ENCODE peak calls at places on chromosomes 11 and 22, in five cellular contexts. C is WERI-Rb-1, J is right atrium auricular region, R is Panc1, K is right lobe of liver. L is an unnamed sample.

GRCh38 chr22:50247748-50248147 is 2.9 kb upstream of the TUBGCP6 start:
- DNase-seq in J (no peak), C (no peak), K (no peak), R (no peak), L (no peak)

GRCh38 chr11:44005076-44005800 is 42.5 kb upstream of the ACCSL start:
- DNase-seq in R (no peak), K (peak), C (peak), J (peak), L (no peak)

GRCh38 chr11:73216466-73216865 is 1.6 kb upstream of the P2RY2 start:
- DNase-seq in R (no peak), K (no peak), J (no peak), C (no peak), L (no peak)

GRCh38 chr11:82811369-82811768 is 77.7 kb upstream of the FAM181B start:
- DNase-seq in R (no peak), K (no peak), C (peak), J (no peak), L (no peak)

GRCh38 chr11:127521413-127521812 is 520.8 kb upstream of the KIRREL3 start:
- DNase-seq in C (no peak), J (no peak), R (peak), K (no peak), L (no peak)

GRCh38 chr11:2686360-2687222 is 13.2 kb downstream of the KCNQ1OT1 start:
- DNase-seq in J (no peak), C (no peak), K (peak), R (no peak), L (peak)

GRCh38 chr22:21590809-21591641 is 23.5 kb downstream of the UBE2L3 start:
- DNase-seq in C (no peak), R (no peak), J (no peak), K (no peak), L (no peak)

GRCh38 chr11:61023086-61024035 is 51.9 kb downstream of the CD6 start:
- DNase-seq in K (no peak), R (no peak), J (no peak), C (no peak), L (no peak)

GRCh38 chr11:35337136-35337918 is 82.0 kb downstream of the SLC1A2 start:
- DNase-seq in K (no peak), R (peak), C (no peak), J (no peak), L (no peak)

GRCh38 chr11:69986421-69987229 is 91.5 kb upstream of the ANO1 start:
- DNase-seq in C (no peak), K (no peak), R (no peak), J (no peak), L (peak)

GRCh38 chr22:37639070-37639760 is at the start of gene SH3BP1:
- DNase-seq in J (no peak), C (peak), R (no peak), K (peak), L (peak)

GRCh38 chr22:44047891-44048301 is 23.8 kb downstream of the PARVB start:
- DNase-seq in K (no peak), J (no peak), R (no peak), C (no peak), L (no peak)

GRCh38 chr11:108846009-108846408 is 181.1 kb downstream of the DDX10 start:
- DNase-seq in C (no peak), J (no peak), R (no peak), K (no peak), L (no peak)

GRCh38 chr22:29816539-29816938 is 21.5 kb downstream of the ASCC2 start:
- DNase-seq in C (no peak), R (no peak), K (no peak), J (no peak), L (no peak)

DNA sequence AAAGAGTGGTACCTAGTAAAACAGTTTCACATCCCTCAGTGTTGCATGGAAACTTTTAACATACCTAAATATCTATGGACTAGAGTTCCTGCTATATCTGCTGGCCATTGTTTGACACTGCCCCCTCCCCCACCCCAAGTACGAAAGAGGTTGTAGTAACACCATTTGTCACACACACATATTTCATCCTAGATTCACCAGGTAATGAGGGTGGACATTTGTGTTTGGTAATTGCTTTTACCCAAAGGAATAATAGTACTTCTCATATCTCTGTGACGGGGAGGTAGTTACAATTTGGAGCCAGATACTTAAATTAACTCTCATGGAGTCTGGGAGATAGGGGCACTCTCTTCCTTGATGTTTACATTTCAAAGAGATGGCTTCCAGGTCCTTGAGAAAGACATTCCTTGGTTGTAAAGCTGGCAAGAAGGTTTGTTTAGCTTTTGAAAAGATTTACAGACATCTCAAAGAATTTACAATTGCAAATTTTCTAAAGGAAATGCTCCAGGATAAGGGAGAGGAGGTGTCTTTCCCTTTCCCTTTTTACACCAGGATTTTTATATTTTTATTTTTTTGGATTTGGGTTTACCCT is 38.8 kb downstream of the REXO2 start:
- DNase-seq in K (no peak), R (no peak), J (no peak), C (no peak), L (no peak)
- H3K4me3 ChIP-seq in K (no peak), R (no peak), J (no peak), C (no peak), L (no peak)

GRCh38 chr11:111195192-111195591 is 50.3 kb upstream of the POU2AF2 start:
- DNase-seq in K (no peak), R (no peak), J (no peak), C (no peak), L (no peak)
- H3K27ac ChIP-seq in K (no peak), R (no peak), J (no peak), C (peak), L (no peak)

DNA sequence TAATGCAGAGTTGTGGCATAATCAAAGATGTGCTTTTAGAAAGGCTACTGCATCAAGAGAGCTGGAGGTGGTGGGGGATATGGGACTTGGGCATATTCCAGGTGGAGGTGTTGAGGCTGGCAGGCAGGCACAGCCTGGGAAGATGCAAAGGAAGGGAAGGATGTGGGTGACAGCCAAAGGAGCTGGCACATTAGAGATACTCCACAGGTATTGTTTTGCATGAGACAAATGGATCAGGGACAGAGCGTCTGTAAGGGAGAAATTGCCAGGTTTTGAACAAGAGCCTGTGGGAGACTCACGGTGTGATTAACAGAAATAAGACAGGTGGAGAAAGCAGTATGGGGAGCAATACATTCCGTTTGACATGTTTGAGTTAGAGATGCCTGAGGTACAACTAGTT is 263.7 kb downstream of the NELL1 start:
- DNase-seq in C (no peak), J (no peak), R (no peak), K (no peak), L (no peak)
- H3K4me3 ChIP-seq in C (no peak), J (no peak), R (no peak), K (no peak), L (no peak)

DNA sequence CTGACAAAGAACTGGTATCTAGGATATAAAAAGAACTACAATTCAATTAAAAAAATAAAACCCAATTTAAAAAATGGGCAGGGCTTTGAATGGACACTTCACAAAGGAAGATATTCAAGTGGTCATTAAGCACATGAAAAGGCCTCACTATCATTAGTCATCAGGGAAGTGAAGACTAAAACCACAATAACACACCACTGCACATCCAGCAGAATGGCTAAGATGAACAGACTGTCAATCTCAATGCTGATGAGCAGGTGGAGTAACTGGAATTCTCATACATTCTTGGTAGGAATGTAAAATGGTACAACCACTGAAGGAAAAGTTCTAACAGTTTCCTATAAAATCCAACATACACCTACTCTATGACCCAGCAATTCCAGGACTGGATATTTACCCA is 8.9 kb downstream of the HPS4 start:
- DNase-seq in C (no peak), R (no peak), K (no peak), J (no peak), L (no peak)
- H3K27ac ChIP-seq in C (no peak), R (no peak), K (no peak), J (no peak), L (no peak)

DNA sequence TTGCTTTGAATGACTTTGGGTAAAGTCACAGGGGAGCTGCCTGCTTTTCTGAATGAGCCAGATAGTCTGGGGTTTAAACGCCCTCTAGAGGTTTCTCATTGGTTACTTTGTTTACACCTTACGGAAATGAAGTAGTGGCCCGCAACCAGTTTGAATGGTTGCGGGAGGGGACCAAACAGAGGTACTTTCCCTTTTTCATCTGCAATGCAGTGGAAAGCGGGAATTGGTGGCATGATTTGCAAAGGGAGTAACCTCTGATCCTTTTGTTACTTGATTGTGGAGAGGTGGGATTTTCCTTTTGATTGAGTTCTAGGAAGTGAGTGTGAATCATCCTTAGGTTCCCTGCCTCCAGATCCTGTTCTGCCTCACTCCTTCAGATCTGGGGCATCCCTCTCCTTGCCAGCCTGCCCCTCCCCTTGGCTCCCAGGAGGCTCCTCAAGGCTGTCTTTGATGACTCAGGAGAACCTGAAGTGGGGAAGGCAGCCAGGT is 15.9 kb upstream of the GLYATL1 start:
- DNase-seq in R (no peak), C (no peak), J (no peak), K (no peak), L (no peak)
- H3K4me3 ChIP-seq in R (no peak), C (no peak), J (no peak), K (no peak), L (no peak)

GRCh38 chr11:125272822-125273221 is 108.3 kb downstream of the PKNOX2 start:
- DNase-seq in R (no peak), J (no peak), C (no peak), K (no peak), L (no peak)
- H3K27ac ChIP-seq in R (no peak), J (no peak), C (no peak), K (no peak), L (no peak)

GRCh38 chr11:74714904-74715303 is 16.3 kb downstream of the CHRDL2 start:
- DNase-seq in J (no peak), C (no peak), K (no peak), R (no peak), L (no peak)
- H3K4me3 ChIP-seq in J (no peak), C (no peak), K (no peak), R (no peak), L (no peak)

DNA sequence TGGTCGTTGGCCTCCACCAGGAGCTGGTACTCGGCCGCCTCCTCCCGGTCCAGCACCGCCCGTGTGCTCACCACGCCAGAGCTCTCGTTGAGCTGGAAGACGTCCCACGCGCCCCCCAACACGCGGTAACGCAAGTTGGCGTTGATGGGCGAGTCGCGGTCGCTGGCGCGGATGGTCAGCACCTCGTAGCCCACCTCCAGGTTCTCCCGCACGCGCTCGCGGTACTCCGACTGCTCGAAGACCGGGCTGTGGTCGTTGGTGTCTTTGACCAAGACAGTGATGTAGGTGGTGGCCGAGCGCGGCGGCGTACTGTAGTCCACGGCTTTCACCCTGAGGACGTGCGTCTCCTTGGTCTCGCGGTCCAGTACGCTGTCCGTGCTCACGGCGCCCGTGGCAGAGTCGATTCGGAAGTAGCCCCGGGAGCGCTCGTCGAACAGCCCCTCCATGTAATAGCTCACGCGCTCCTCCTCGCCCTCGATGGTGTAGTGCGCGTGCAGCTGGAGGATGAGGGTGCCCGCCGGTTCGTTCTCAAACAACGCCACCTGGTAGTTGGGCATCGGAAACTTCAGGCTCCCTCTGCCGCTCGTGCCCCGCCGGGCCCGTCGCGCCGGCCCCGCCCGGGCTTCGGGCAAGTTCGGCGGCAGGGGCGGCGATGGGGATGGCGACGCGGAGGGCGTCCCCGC is 1.4 kb downstream of the CELSR1 start:
- DNase-seq in J (no peak), K (no peak), R (no peak), C (no peak), L (no peak)
- H3K27ac ChIP-seq in J (no peak), K (no peak), R (no peak), C (no peak), L (no peak)

DNA sequence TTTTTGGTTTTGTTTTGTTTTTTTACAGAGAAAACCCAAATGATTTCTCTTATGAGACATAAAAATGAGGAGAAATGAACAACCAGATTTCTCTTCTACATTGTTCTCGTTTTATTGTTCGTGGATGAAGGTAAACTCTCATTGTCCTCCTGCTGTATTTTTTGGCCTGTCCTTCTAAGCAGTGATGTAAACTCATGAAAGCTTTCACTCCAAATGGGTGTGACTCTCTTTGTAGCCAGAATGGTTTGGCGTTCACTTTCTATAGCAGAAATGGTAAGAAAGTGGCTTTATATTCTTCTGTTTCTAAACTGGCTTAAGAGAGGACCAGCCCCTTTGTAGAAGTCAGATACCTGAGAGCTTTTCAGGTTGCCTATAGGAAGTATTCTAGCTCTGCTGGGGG is 15.5 kb upstream of the BMAL1 start:
- DNase-seq in K (no peak), R (no peak), C (no peak), J (no peak), L (no peak)
- H3K4me3 ChIP-seq in K (no peak), R (no peak), C (no peak), J (no peak), L (no peak)

L was measured in upper lobe of right lung.